ENCODE peak calls at places on chromosome X, in four cellular contexts. R, X, L and P are unnamed samples.

GRCh38 chrX:34813618-34814017 is 129.0 kb upstream of the FAM47B start:
- DNase-seq in R (no peak), X (no peak), L (no peak), P (no peak)

GRCh38 chrX:40938418-40938817 is 146.8 kb upstream of the USP9X start:
- DNase-seq in R (no peak), X (no peak), L (no peak), P (no peak)

GRCh38 chrX:12349201-12349600 is 210.9 kb downstream of the FRMPD4 start:
- DNase-seq in R (no peak), X (no peak), L (no peak), P (no peak)

GRCh38 chrX:97397371-97397770 is 513.7 kb downstream of the RPA4 start:
- DNase-seq in R (no peak), X (no peak), L (no peak), P (no peak)

GRCh38 chrX:40154229-40154852 is 56.6 kb upstream of the BCOR start:
- DNase-seq in R (no peak), X (no peak), L (no peak), P (no peak)

GRCh38 chrX:150032742-150033141 is 94.5 kb upstream of the EOLA2 start:
- DNase-seq in R (peak), X (no peak), L (no peak), P (no peak)

GRCh38 chrX:40867352-40867751 is 132.0 kb upstream of the MED14 start:
- DNase-seq in R (peak), X (no peak), L (no peak), P (no peak)

GRCh38 chrX:44299177-44299576 is 44.3 kb downstream of the EFHC2 start:
- DNase-seq in R (no peak), X (no peak), L (no peak), P (no peak)

GRCh38 chrX:119693032-119693995 is at the start of gene SEPTIN6:
- DNase-seq in R (peak), X (peak), L (peak), P (peak)

GRCh38 chrX:110671068-110671803 is 124.4 kb downstream of the CHRDL1 start:
- DNase-seq in R (no peak), X (no peak), L (no peak), P (no peak)

GRCh38 chrX:108464604-108465003 is 25.0 kb downstream of the COL4A5 start:
- DNase-seq in R (no peak), X (no peak), L (no peak), P (no peak)

GRCh38 chrX:38837389-38837788 is 36.1 kb downstream of the MID1IP1 start:
- DNase-seq in R (no peak), X (no peak), L (no peak), P (no peak)

GRCh38 chrX:71909956-71910355 is 689 bp upstream of the NHSL2 start:
- DNase-seq in R (no peak), X (no peak), L (no peak), P (no peak)

GRCh38 chrX:150897371-150898319 is 823 bp downstream of the CD99L2 start:
- DNase-seq in R (no peak), X (peak), L (peak), P (peak)

GRCh38 chrX:104195489-104196084 is 29.3 kb downstream of the FAM199X start:
- DNase-seq in R (peak), X (no peak), L (no peak), P (no peak)

GRCh38 chrX:1452497-1453389 is at the start of gene ASMTL:
- DNase-seq in R (peak), X (peak), L (peak), P (peak)

GRCh38 chrX:107551546-107551945 is 76.8 kb upstream of the PRPS1 start:
- DNase-seq in R (no peak), X (no peak), L (no peak), P (no peak)

GRCh38 chrX:703466-704210 is 73.0 kb downstream of the SHOX start:
- DNase-seq in R (no peak), X (no peak), L (no peak), P (no peak)

GRCh38 chrX:8815460-8816065 is 14.4 kb upstream of the FAM9A start:
- DNase-seq in R (peak), X (no peak), L (no peak), P (peak)